ENCODE peak calls at places on chromosomes 5 and 9, in eight cellular contexts. One of them, this sample, is unnamed.

GRCh38 chr5:10489810-10490426 is 48.2 kb downstream of the ROPN1L start:
- DNase-seq in dermis microvascular lymphatic vessel endothelial cell: peak; percentile 58
- DNase-seq in mammary epithelial cell: peak; percentile 16
- DNase-seq in GM04503: no peak
- DNase-seq in brain pericyte: no peak
- DNase-seq in heart right ventricle: no peak
- DNase-seq in CD4-positive, alpha-beta memory T cell: peak; percentile 14
- DNase-seq in NCI-H187 treated with DMSO at 0.1 percent for 48 hours: no peak
- DNase-seq in this sample: no peak

GRCh38 chr5:135094339-135095051 is 60.5 kb upstream of the PITX1 start:
- DNase-seq in heart right ventricle: no peak
- DNase-seq in NCI-H187 treated with DMSO at 0.1 percent for 48 hours: no peak
- DNase-seq in CD4-positive, alpha-beta memory T cell: no peak
- DNase-seq in GM04503: no peak
- DNase-seq in mammary epithelial cell: no peak
- DNase-seq in brain pericyte: no peak
- DNase-seq in dermis microvascular lymphatic vessel endothelial cell: no peak
- DNase-seq in this sample: no peak

GRCh38 chr5:9051779-9052178 is 494.1 kb downstream of the SEMA5A start:
- DNase-seq in CD4-positive, alpha-beta memory T cell: no peak
- DNase-seq in heart right ventricle: no peak
- DNase-seq in brain pericyte: no peak
- DNase-seq in GM04503: no peak
- DNase-seq in dermis microvascular lymphatic vessel endothelial cell: no peak
- DNase-seq in mammary epithelial cell: no peak
- DNase-seq in NCI-H187 treated with DMSO at 0.1 percent for 48 hours: no peak
- DNase-seq in this sample: no peak

GRCh38 chr5:32760091-32760509 is 49.0 kb downstream of the NPR3 start:
- DNase-seq in CD4-positive, alpha-beta memory T cell: no peak
- DNase-seq in brain pericyte: peak; percentile 61
- DNase-seq in mammary epithelial cell: no peak
- DNase-seq in dermis microvascular lymphatic vessel endothelial cell: peak; percentile 58
- DNase-seq in heart right ventricle: no peak
- DNase-seq in NCI-H187 treated with DMSO at 0.1 percent for 48 hours: no peak
- DNase-seq in GM04503: peak; percentile 72
- DNase-seq in this sample: no peak

GRCh38 chr9:121756477-121757285 is 105.2 kb downstream of the DAB2IP start:
- DNase-seq in NCI-H187 treated with DMSO at 0.1 percent for 48 hours: no peak
- DNase-seq in mammary epithelial cell: no peak
- DNase-seq in GM04503: no peak
- DNase-seq in dermis microvascular lymphatic vessel endothelial cell: no peak
- DNase-seq in heart right ventricle: no peak
- DNase-seq in brain pericyte: no peak
- DNase-seq in CD4-positive, alpha-beta memory T cell: no peak
- DNase-seq in this sample: no peak

GRCh38 chr9:13557724-13558123 is 278.2 kb upstream of the MPDZ start:
- DNase-seq in heart right ventricle: no peak
- DNase-seq in CD4-positive, alpha-beta memory T cell: no peak
- DNase-seq in NCI-H187 treated with DMSO at 0.1 percent for 48 hours: no peak
- DNase-seq in dermis microvascular lymphatic vessel endothelial cell: no peak
- DNase-seq in GM04503: no peak
- DNase-seq in mammary epithelial cell: no peak
- DNase-seq in brain pericyte: no peak
- DNase-seq in this sample: no peak

GRCh38 chr5:133758641-133759040 is 146.3 kb upstream of the FSTL4 start:
- DNase-seq in brain pericyte: no peak
- DNase-seq in mammary epithelial cell: no peak
- DNase-seq in NCI-H187 treated with DMSO at 0.1 percent for 48 hours: no peak
- DNase-seq in heart right ventricle: no peak
- DNase-seq in dermis microvascular lymphatic vessel endothelial cell: no peak
- DNase-seq in CD4-positive, alpha-beta memory T cell: no peak
- DNase-seq in GM04503: no peak
- DNase-seq in this sample: no peak

GRCh38 chr5:137304227-137304874 is 194.8 kb downstream of the SPOCK1 start:
- DNase-seq in GM04503: no peak
- DNase-seq in brain pericyte: no peak
- DNase-seq in CD4-positive, alpha-beta memory T cell: no peak
- DNase-seq in mammary epithelial cell: no peak
- DNase-seq in dermis microvascular lymphatic vessel endothelial cell: peak; percentile 82
- DNase-seq in heart right ventricle: peak; percentile 15
- DNase-seq in NCI-H187 treated with DMSO at 0.1 percent for 48 hours: no peak
- DNase-seq in this sample: peak; percentile 43

GRCh38 chr5:80975065-80975464 is 14.9 kb downstream of the RASGRF2 start:
- DNase-seq in brain pericyte: no peak
- DNase-seq in dermis microvascular lymphatic vessel endothelial cell: no peak
- DNase-seq in mammary epithelial cell: no peak
- DNase-seq in NCI-H187 treated with DMSO at 0.1 percent for 48 hours: no peak
- DNase-seq in heart right ventricle: no peak
- DNase-seq in CD4-positive, alpha-beta memory T cell: no peak
- DNase-seq in GM04503: no peak
- DNase-seq in this sample: no peak

This sample was measured in NCI-H2107.